ENCODE peak calls at places on chromosomes 4 and X, in four cellular contexts. H is vagina, U is cardiac fibroblast, F is HepG2. R is an unnamed sample.
A peak's percentile ranks its signal among the peaks of the same experiment; 100 is the strongest.

GRCh38 chrX:40922307-40922706 is 162.9 kb upstream of the USP9X start:
- DNase-seq in H (no peak), U (peak; percentile 78), F (peak; percentile 45), R (peak; percentile 35)

GRCh38 chrX:153883163-153883843 is 2.7 kb downstream of the L1CAM start:
- DNase-seq in H (no peak), U (no peak), F (no peak), R (no peak)

GRCh38 chr4:105158837-105159236 is 12.2 kb downstream of the TET2 start:
- DNase-seq in H (no peak), U (peak; percentile 35), F (peak; percentile 41), R (no peak)

GRCh38 chr4:113094802-113095201 is 45.3 kb downstream of the ANK2 start:
- DNase-seq in H (no peak), U (peak; percentile 11), F (no peak), R (no peak)

GRCh38 chr4:122015203-122015602 is 63.3 kb upstream of the TRPC3 start:
- DNase-seq in H (no peak), U (no peak), F (no peak), R (no peak)

GRCh38 chr4:153573881-153574807 is 108.0 kb downstream of the TMEM131L start:
- DNase-seq in H (no peak), U (peak; percentile 92), F (peak; percentile 63), R (no peak)

GRCh38 chr4:6674500-6675149 is 19.1 kb upstream of the S100P start:
- DNase-seq in H (no peak), U (peak; percentile 34), F (peak; percentile 60), R (no peak)

GRCh38 chr4:117137143-117137542 is 51.8 kb upstream of the TRAM1L1 start:
- DNase-seq in H (no peak), U (peak; percentile 29), F (no peak), R (peak; percentile 23)

GRCh38 chrX:107205770-107206696 is at the start of the genes DNAAF6 and NUP62CL:
- DNase-seq in H (no peak), U (peak; percentile 15), F (peak; percentile 81), R (no peak)

GRCh38 chr4:102799816-102800215 is 27.5 kb downstream of the UBE2D3 start:
- DNase-seq in H (no peak), U (peak; percentile 31), F (no peak), R (no peak)

GRCh38 chrX:34341814-34342213 is 209.7 kb upstream of the FAM47A start:
- DNase-seq in H (no peak), U (no peak), F (no peak), R (no peak)

GRCh38 chrX:115560978-115561604 is at the start of gene PLS3:
- DNase-seq in H (peak; percentile 87), U (peak; percentile 92), F (peak; percentile 77), R (no peak)

GRCh38 chr4:86558799-86559198 is 35.3 kb upstream of the PTPN13 start:
- DNase-seq in H (no peak), U (no peak), F (no peak), R (peak; percentile 53)

GRCh38 chrX:72053508-72053907 is 78.2 kb downstream of the RTL5 start:
- DNase-seq in H (no peak), U (no peak), F (no peak), R (no peak)

GRCh38 chrX:138897621-138898492 is 186.3 kb upstream of the FGF13 start:
- DNase-seq in H (no peak), U (no peak), F (no peak), R (peak; percentile 58)

GRCh38 chrX:137916090-137916746 is 350.3 kb downstream of the ZIC3 start:
- DNase-seq in H (no peak), U (no peak), F (no peak), R (no peak)

GRCh38 chrX:40298569-40298968 is 200.8 kb upstream of the BCOR start:
- DNase-seq in H (no peak), U (no peak), F (no peak), R (no peak)

GRCh38 chr4:86453044-86453501 is 93.2 kb upstream of the MAPK10 start:
- DNase-seq in H (no peak), U (peak; percentile 63), F (no peak), R (no peak)

GRCh38 chrX:123920065-123920785 is 41.3 kb upstream of the STAG2 start:
- DNase-seq in H (no peak), U (peak; percentile 59), F (no peak), R (peak; percentile 42)

GRCh38 chr4:136036744-136037143 is 1495.5 kb downstream of the PCDH18 start:
- DNase-seq in H (no peak), U (peak; percentile 37), F (no peak), R (no peak)

DNA sequence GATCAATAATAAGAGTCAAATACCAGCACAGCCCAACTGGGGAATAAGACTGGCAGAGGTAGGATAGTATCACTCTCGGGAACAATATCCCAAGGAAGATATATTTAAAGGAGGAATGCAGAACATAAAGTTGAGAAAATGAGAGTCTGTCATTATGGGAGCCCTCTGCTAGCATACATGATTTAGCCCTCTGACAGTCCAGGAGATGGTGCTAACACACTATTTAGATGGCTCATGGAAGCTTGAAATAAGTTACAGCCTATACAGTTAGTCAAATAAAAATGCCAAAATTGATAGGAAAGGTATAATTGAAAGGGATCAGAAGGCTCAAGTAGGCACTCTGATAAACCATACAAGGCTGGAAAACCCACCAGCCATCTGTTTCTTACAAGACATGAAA is 201.0 kb upstream of the NEIL3 start:
- DNase-seq in H (no peak), U (peak; percentile 67), F (no peak), R (no peak)
- TF ChIP-seq CTCF in H (no peak), U (peak; percentile 62), F (no peak), R (peak; percentile 50)

GRCh38 chrX:65745992-65746391 is 78.5 kb downstream of the MSN start:
- DNase-seq in H (no peak), U (peak; percentile 6), F (no peak), R (no peak)
- TF ChIP-seq CTCF in H (no peak), U (peak; percentile 3), F (no peak), R (no peak)

GRCh38 chr4:147927377-147928137 is 195.7 kb downstream of the ARHGAP10 start:
- DNase-seq in H (no peak), U (peak; percentile 16), F (no peak), R (no peak)

GRCh38 chr4:147938481-147938880 is 206.6 kb downstream of the ARHGAP10 start:
- DNase-seq in H (no peak), U (no peak), F (no peak), R (no peak)

GRCh38 chr4:147933779-147934178 is 201.9 kb downstream of the ARHGAP10 start:
- DNase-seq in H (no peak), U (no peak), F (no peak), R (no peak)

GRCh38 chr4:147928400-147928799 is 196.5 kb downstream of the ARHGAP10 start:
- DNase-seq in H (no peak), U (peak; percentile 8), F (no peak), R (no peak)

DNA sequence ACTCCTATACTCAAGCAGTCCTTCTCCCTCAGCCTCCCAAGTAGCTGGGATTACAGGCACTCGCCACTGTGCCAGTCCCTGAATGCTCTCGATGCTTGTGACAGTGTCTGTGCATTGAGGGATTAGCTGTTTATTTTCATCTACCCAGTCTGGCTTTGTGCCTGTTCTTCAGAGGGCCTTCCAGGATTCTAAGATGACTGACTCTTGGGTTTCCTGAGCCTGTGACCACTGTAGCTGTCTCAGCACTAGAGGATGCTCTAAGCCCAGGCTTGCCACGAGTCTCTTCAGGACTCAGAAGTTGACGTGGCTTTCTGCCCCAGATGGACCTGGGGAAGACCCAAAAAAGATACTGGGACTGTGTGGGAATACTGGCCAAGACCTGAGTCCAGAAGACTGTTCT is 201.4 kb downstream of the ARHGAP10 start:
- DNase-seq in H (no peak), U (peak; percentile 15), F (no peak), R (no peak)
- TF ChIP-seq CTCF in H (no peak), U (peak; percentile 6), F (peak; percentile 24), R (no peak)

DNA sequence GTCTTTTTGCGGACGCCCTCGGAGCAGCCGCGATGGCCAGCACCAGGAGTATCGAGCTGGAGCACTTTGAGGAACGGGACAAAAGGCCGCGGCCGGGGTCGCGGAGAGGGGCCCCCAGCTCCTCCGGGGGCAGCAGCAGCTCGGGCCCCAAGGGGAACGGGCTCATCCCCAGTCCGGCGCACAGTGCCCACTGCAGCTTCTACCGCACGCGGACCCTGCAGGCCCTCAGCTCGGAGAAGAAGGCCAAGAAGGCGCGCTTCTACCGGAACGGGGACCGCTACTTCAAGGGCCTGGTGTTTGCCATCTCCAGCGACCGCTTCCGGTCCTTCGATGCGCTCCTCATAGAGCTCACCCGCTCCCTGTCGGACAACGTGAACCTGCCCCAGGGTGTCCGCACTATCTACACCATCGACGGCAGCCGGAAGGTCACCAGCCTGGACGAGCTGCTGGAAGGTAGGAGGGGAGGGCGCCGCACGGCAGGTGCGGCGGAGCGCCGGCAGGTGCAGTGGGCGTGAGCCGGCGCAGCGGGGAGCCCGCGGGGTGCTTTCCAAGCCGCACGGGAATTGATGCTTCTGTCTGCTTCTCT is 844 bp downstream of the DCLK2 start:
- DNase-seq in H (no peak), U (peak; percentile 13), F (no peak), R (no peak)
- TF ChIP-seq CTCF in H (no peak), U (peak; percentile 0), F (no peak), R (no peak)

DNA sequence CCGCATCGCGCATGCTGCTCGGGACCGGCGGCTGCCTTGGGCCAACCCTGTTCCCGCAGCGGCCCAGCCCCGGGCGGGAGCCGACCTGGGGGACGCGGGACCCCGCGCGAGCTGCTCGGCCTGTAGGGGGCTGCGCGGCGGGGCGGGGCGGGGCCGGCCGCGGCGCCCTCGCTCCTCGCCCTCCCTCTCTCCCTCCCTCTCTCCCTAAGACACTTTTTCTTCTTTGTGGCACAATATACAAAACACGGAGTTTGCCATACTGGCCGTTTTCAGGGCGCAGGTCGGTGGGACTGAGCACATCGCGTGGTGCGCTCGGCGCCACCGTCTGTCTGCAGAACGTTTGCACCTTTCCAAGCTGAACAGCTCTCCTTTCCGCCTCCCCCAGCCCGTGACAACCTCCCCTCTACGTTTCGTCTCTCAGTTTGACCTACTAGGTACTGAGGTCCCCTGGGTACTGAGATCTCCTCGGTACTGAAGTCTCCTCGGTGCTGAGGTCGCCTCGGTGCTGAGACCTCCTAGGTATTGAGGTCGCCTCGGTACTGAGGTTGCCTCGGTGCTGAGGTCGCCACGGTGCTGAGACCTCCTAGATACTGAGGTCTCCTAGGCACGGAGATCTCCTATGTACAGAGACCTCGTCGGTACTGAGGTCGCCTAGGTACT is 261.1 kb upstream of the PLCXD1 start:
- DNase-seq in H (peak; percentile 60), U (peak; percentile 2), F (peak; percentile 0), R (no peak)
- TF ChIP-seq CTCF in H (no peak), U (no peak), F (no peak), R (no peak)

DNA sequence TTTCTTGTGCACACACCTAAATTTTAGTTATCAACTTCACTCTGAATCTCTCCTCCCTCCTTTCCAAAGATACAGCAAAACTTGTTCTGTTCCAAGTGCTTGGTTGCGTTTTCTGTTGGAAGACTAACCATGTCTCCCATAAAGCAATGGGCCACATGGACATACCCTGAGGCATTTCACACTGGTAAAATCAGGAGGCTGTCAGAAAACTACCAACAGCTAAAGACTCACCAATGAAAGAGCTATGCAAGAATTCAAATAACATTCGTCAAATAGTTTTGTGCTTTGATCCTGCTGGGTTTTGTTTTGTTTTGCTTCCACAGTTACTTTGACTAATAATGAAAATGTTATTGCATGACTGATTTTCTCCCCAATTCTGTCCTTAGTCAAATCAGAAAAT is 46.0 kb downstream of the PHEX start:
- DNase-seq in H (no peak), U (no peak), F (no peak), R (no peak)
- TF ChIP-seq CTCF in H (no peak), U (no peak), F (no peak), R (no peak)

GRCh38 chr4:93894995-93895394 is 66.4 kb downstream of the ATOH1 start:
- DNase-seq in H (no peak), U (no peak), F (no peak), R (no peak)

GRCh38 chr4:93897559-93897958 is 69.0 kb downstream of the ATOH1 start:
- DNase-seq in H (no peak), U (peak; percentile 0), F (peak; percentile 3), R (no peak)
- TF ChIP-seq CTCF in H (no peak), U (no peak), F (peak; percentile 19), R (no peak)

GRCh38 chrX:52363247-52363883 is 5.5 kb upstream of the XAGE2 start:
- DNase-seq in H (no peak), U (peak; percentile 9), F (no peak), R (no peak)
- TF ChIP-seq CTCF in H (no peak), U (no peak), F (no peak), R (no peak)